ENCODE peak calls at places on chromosomes 3 and 15, in eight cellular contexts. U is HTR-8/SVneo; X is iPS-NIHi11; A is C1 segment of cervical spinal cord; I is iris pigment epithelial cell; K is breast epithelium; H is activated CD4-positive, alpha-beta T cell treated with anti-CD3 and anti-CD28 coated beads for 24 hours; L is right lobe of liver. C is an unnamed sample.

GRCh38 chr3:33385423-33385822 is 54.8 kb downstream of the UBP1 start:
- DNase-seq in H (peak), I (no peak), L (no peak), X (no peak), A (no peak), K (no peak), U (no peak), C (no peak)

GRCh38 chr3:71862374-71863145 is 77.6 kb upstream of the PROK2 start:
- DNase-seq in H (no peak), L (no peak), X (no peak), I (no peak), A (no peak), U (no peak), K (no peak), C (no peak)

GRCh38 chr3:194489736-194490612 is 3.2 kb upstream of the ATP13A3 start:
- DNase-seq in L (no peak), H (no peak), A (no peak), U (no peak), K (no peak), X (no peak), I (peak), C (peak)

GRCh38 chr3:131900891-131901290 is 133.9 kb downstream of the CPNE4 start:
- DNase-seq in X (no peak), A (no peak), H (no peak), I (no peak), L (no peak), K (no peak), U (no peak), C (no peak)

GRCh38 chr3:131007782-131008181 is 18.8 kb downstream of the ASTE1 start:
- DNase-seq in U (no peak), X (no peak), I (peak), H (no peak), L (no peak), A (no peak), K (no peak), C (no peak)

GRCh38 chr15:55909036-55909811 is 84.2 kb downstream of the NEDD4 start:
- DNase-seq in H (no peak), K (no peak), I (peak), L (no peak), A (no peak), X (no peak), U (no peak), C (peak)

GRCh38 chr3:97744289-97744688 is 20.3 kb upstream of the ARL6 start:
- DNase-seq in X (no peak), U (no peak), L (no peak), I (no peak), K (no peak), H (no peak), A (no peak), C (no peak)

GRCh38 chr3:48500656-48501055 is 3.3 kb downstream of the SHISA5 start:
- DNase-seq in H (no peak), K (no peak), X (peak), U (no peak), I (no peak), A (no peak), L (no peak), C (no peak)

GRCh38 chr3:136120373-136121348 is 75.5 kb downstream of the MSL2 start:
- DNase-seq in L (no peak), A (no peak), U (no peak), H (no peak), I (peak), X (no peak), K (no peak), C (no peak)

GRCh38 chr3:49916686-49917085 is 12.9 kb downstream of the MON1A start:
- DNase-seq in I (peak), K (no peak), L (no peak), X (no peak), H (no peak), A (no peak), U (peak), C (no peak)

GRCh38 chr3:191889781-191890180 is 428.8 kb downstream of the PYDC2 start:
- DNase-seq in H (no peak), U (peak), L (no peak), X (no peak), I (no peak), K (no peak), A (no peak), C (no peak)

GRCh38 chr3:59774613-59775012 is 724.8 kb upstream of the CFAP20DC start:
- DNase-seq in U (peak), A (no peak), L (no peak), H (no peak), X (no peak), I (peak), K (peak), C (peak)

GRCh38 chr3:8663177-8664061 is 18.8 kb upstream of the SSUH2 start:
- DNase-seq in K (peak), I (peak), A (no peak), H (peak), U (peak), L (no peak), X (peak), C (peak)

GRCh38 chr3:178203152-178203551 is 333.1 kb upstream of the KCNMB2 start:
- DNase-seq in H (no peak), L (no peak), I (peak), K (no peak), U (no peak), A (no peak), X (no peak), C (no peak)

GRCh38 chr15:34853001-34853758 is 57.8 kb upstream of the ACTC1 start:
- DNase-seq in U (no peak), K (no peak), L (no peak), X (no peak), H (no peak), A (no peak), I (peak), C (no peak)

GRCh38 chr15:32125595-32125994 is 95.3 kb downstream of the CHRNA7 start:
- DNase-seq in X (no peak), A (no peak), L (no peak), H (no peak), K (no peak), U (no peak), I (no peak), C (no peak)

GRCh38 chr3:136437006-136437405 is 186.9 kb downstream of the PCCB start:
- DNase-seq in A (no peak), U (no peak), K (no peak), I (no peak), H (no peak), X (no peak), L (no peak), C (no peak)

GRCh38 chr15:60418095-60418494 is 20.3 kb upstream of the ANXA2 start:
- DNase-seq in H (no peak), I (no peak), U (no peak), A (no peak), K (no peak), X (no peak), L (no peak), C (no peak)

GRCh38 chr3:48248095-48248863 is 7.4 kb downstream of the ZNF589 start:
- DNase-seq in K (no peak), X (no peak), U (no peak), A (no peak), H (no peak), L (no peak), I (peak), C (no peak)

C was measured in SJSA1.